ENCODE peak calls at places on chromosome 12, in seven cellular contexts. N, Z, V, W, C, D and K are unnamed samples.

GRCh38 chr12:112978163-112979081 is at the start of gene OAS2:
- DNase-seq in N (peak; percentile 69), Z (peak; percentile 80), V (peak; percentile 88), W (peak; percentile 85), C (peak; percentile 65), D (peak; percentile 63), K (peak; percentile 73)

GRCh38 chr12:105336411-105336810 is 5.9 kb downstream of the C12orf75 start:
- DNase-seq in N (no peak), Z (no peak), V (no peak), W (no peak), C (no peak), D (no peak), K (no peak)

GRCh38 chr12:98743362-98743953 is 98.4 kb downstream of the APAF1 start:
- DNase-seq in N (peak; percentile 32), Z (no peak), V (peak; percentile 14), W (no peak), C (no peak), D (peak; percentile 14), K (no peak)

GRCh38 chr12:118102070-118102469 is 1.7 kb downstream of the VSIG10 start:
- DNase-seq in N (no peak), Z (no peak), V (no peak), W (no peak), C (no peak), D (peak; percentile 99), K (no peak)

GRCh38 chr12:2681426-2682205 is 113.2 kb upstream of the FKBP4 start:
- DNase-seq in N (no peak), Z (no peak), V (no peak), W (no peak), C (no peak), D (no peak), K (no peak)

GRCh38 chr12:118354903-118355302 is 17.8 kb downstream of the TAOK3 start:
- DNase-seq in N (no peak), Z (no peak), V (no peak), W (no peak), C (no peak), D (no peak), K (no peak)

GRCh38 chr12:30989754-30990153 is 63.2 kb downstream of the TSPAN11 start:
- DNase-seq in N (peak; percentile 46), Z (no peak), V (no peak), W (no peak), C (peak; percentile 68), D (peak; percentile 49), K (no peak)

GRCh38 chr12:30692470-30692869 is 3.2 kb downstream of the IPO8 start:
- DNase-seq in N (no peak), Z (no peak), V (no peak), W (no peak), C (no peak), D (peak; percentile 3), K (no peak)

GRCh38 chr12:52877242-52877641 is 27.6 kb downstream of the KRT8 start:
- DNase-seq in N (no peak), Z (no peak), V (no peak), W (no peak), C (no peak), D (no peak), K (no peak)